ENCODE peak calls at places on chromosomes 7 and 10, in ten cellular contexts. Y is CD8-positive, alpha-beta T cell; S is HAP-1; R is transverse colon; F is SJCRH30; N is small intestine; V is body of pancreas; T is HCT116; H is gastrocnemius medialis; D is AG04450. O is an unnamed sample.

GRCh38 chr7:38748056-38748610 is 117.0 kb upstream of the AMPH start:
- DNase-seq in Y (no peak), S (no peak), R (no peak), F (no peak), N (no peak), V (no peak), T (no peak), H (no peak), D (no peak), O (no peak)

GRCh38 chr10:112087953-112088352 is 95.6 kb downstream of the GPAM start:
- DNase-seq in Y (no peak), S (no peak), R (no peak), F (no peak), N (no peak), V (no peak), T (no peak), H (no peak), D (no peak), O (no peak)

GRCh38 chr10:97356318-97356914 is 21.9 kb upstream of the FRAT2 start:
- DNase-seq in Y (peak; percentile 9), S (no peak), R (no peak), F (peak; percentile 42), N (no peak), V (no peak), T (no peak), H (no peak), D (no peak), O (no peak)

GRCh38 chr7:123594813-123595241 is 6.8 kb upstream of the ASB15 start:
- DNase-seq in Y (no peak), S (peak; percentile 29), R (peak; percentile 26), F (peak; percentile 20), N (peak; percentile 18), V (no peak), T (no peak), H (no peak), D (no peak), O (peak; percentile 74)

GRCh38 chr10:12299222-12299973 is 49.9 kb upstream of the CAMK1D start:
- DNase-seq in Y (no peak), S (no peak), R (no peak), F (no peak), N (no peak), V (peak; percentile 78), T (no peak), H (no peak), D (no peak), O (no peak)

GRCh38 chr10:85557077-85557476 is 809.5 kb downstream of the GRID1 start:
- DNase-seq in Y (no peak), S (no peak), R (no peak), F (no peak), N (no peak), V (no peak), T (no peak), H (no peak), D (no peak), O (no peak)

GRCh38 chr10:29820890-29821398 is 186.2 kb upstream of the SVIL start:
- DNase-seq in Y (no peak), S (no peak), R (peak; percentile 31), F (peak; percentile 59), N (no peak), V (no peak), T (no peak), H (peak; percentile 80), D (no peak), O (no peak)

GRCh38 chr7:157900011-157900410 is 563.2 kb downstream of the DNAJB6 start:
- DNase-seq in Y (no peak), S (no peak), R (no peak), F (no peak), N (no peak), V (no peak), T (no peak), H (no peak), D (no peak), O (no peak)

GRCh38 chr7:148746139-148746538 is 47.4 kb downstream of the CUL1 start:
- DNase-seq in Y (no peak), S (no peak), R (no peak), F (no peak), N (no peak), V (no peak), T (no peak), H (peak; percentile 51), D (no peak), O (no peak)

GRCh38 chr10:99938563-99938962 is 71.2 kb downstream of the DNMBP start:
- DNase-seq in Y (no peak), S (no peak), R (no peak), F (no peak), N (peak; percentile 81), V (no peak), T (no peak), H (no peak), D (no peak), O (no peak)

GRCh38 chr7:90211391-90212148 is at the start of gene STEAP2:
- DNase-seq in Y (no peak), S (peak; percentile 91), R (peak; percentile 89), F (peak; percentile 64), N (peak; percentile 90), V (peak; percentile 93), T (peak; percentile 82), H (peak; percentile 55), D (peak; percentile 73), O (peak; percentile 95)

GRCh38 chr10:62582804-62583208 is 208.6 kb downstream of the ZNF365 start:
- DNase-seq in Y (no peak), S (no peak), R (peak; percentile 42), F (peak; percentile 64), N (no peak), V (peak; percentile 17), T (no peak), H (peak; percentile 76), D (peak; percentile 86), O (peak; percentile 30)

GRCh38 chr7:116828281-116828680 is 34.1 kb upstream of the CAPZA2 start:
- DNase-seq in Y (no peak), S (no peak), R (no peak), F (no peak), N (no peak), V (no peak), T (no peak), H (no peak), D (no peak), O (no peak)

GRCh38 chr7:69598487-69599148 is 343 bp downstream of the AUTS2 start:
- DNase-seq in Y (no peak), S (no peak), R (no peak), F (peak; percentile 71), N (no peak), V (no peak), T (no peak), H (no peak), D (no peak), O (no peak)

GRCh38 chr10:25082276-25083204 is 66.1 kb downstream of the THNSL1 start:
- DNase-seq in Y (no peak), S (peak; percentile 99), R (no peak), F (no peak), N (no peak), V (no peak), T (no peak), H (no peak), D (no peak), O (no peak)

GRCh38 chr7:35988105-35988504 is 164.9 kb upstream of the EEPD1 start:
- DNase-seq in Y (no peak), S (no peak), R (no peak), F (no peak), N (no peak), V (peak; percentile 70), T (no peak), H (no peak), D (no peak), O (no peak)
- H3K27me3 ChIP-seq in Y (no peaks in the 10 kb centered on the region), S (no peaks in the 10 kb centered on the region), R (no peaks in the 10 kb centered on the region), F (peaks cover 12% of the 10 kb centered on the region), N (no peaks in the 10 kb centered on the region), V (no peaks in the 10 kb centered on the region), T (no peaks in the 10 kb centered on the region), H (no peaks in the 10 kb centered on the region), D (no peaks in the 10 kb centered on the region), O (no peaks in the 10 kb centered on the region)

DNA sequence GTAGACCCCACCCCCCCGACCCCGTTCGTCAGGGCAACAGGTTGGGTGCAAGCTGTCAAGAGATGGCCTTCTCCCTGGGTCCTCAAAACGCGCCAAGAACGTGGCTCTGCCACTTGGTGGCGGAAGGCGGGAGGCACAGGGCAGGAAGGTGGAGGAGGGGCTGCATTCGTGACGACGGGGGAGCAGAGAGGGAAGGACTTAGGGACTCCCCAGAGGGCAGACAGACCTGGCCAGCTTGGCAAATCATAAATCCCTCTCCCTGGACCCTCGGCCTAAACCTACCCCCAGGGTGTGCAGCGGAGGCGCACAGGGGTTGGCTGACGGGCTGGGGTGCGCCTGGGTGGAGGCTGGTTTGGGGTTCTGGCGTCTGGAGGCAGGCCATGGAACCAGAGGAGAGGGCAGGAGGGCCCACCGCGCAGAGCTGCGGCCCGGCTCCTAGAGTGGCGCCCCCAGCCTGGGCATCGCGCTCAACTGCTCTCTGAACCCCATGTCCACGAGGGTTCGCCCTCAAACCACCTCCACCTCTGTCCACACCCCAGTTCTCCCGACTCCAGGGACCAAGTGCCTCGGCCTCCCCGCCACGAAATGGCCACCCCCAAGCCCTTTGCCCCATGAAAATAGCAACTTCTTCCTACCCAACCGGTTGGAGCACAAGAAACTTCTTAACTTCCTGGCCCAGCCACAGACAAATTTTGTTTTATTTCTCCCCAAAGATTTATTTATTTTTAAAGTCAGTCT is 10.8 kb upstream of the GATA3 start:
- DNase-seq in Y (no peak), S (no peak), R (no peak), F (no peak), N (no peak), V (no peak), T (no peak), H (no peak), D (no peak), O (peak; percentile 33)
- H3K27me3 ChIP-seq in Y (peaks cover 86% of the 10 kb centered on the region), S (peaks cover 16% of the 10 kb centered on the region), R (peaks cover 100% of the 10 kb centered on the region), F (no peaks in the 10 kb centered on the region), N (peaks cover 5% of the 10 kb centered on the region), V (peaks cover 5% of the 10 kb centered on the region), T (peaks cover 65% of the 10 kb centered on the region), H (peaks cover 100% of the 10 kb centered on the region), D (peaks cover 98% of the 10 kb centered on the region), O (peaks cover 100% of the 10 kb centered on the region)

DNA sequence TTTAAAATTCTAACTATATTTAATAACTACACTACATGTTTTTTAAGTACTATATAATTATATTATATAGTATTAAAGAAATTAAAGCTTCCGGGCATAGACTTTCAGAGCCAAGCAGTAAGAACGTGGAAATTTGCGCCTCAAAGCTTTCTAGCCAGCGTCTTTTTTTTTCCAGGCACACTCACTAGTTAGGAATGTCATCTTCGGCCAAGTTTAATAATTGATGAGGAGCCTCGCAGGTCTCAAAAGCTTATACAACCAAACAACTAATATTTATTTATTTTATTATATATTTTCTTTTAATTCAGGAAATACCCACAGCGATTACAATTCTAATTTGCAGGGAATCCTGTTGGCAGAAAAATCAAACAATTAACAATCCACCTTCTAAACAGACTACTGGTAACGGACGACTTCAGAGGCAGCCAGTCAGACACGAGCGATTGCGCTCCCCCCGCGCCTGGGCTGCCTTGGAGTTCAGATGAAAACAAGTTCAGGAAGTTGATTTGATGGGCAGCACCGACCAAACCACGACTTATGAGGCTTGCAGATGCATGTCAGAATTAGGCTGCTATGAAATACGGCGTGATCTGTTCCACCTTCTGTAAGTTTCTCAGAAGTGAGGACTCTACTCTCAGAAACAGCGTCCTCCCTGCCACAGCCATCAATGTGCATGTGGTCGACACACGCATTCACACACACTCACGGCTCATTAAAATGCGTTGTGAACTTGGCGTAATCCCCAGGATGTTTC is 431.8 kb upstream of the MGMT start:
- DNase-seq in Y (peak; percentile 50), S (no peak), R (peak; percentile 19), F (no peak), N (peak; percentile 30), V (no peak), T (no peak), H (no peak), D (no peak), O (no peak)
- H3K27me3 ChIP-seq in Y (no peaks in the 10 kb centered on the region), S (peaks cover 36% of the 10 kb centered on the region), R (peaks cover 66% of the 10 kb centered on the region), F (no peaks in the 10 kb centered on the region), N (no peaks in the 10 kb centered on the region), V (no peaks in the 10 kb centered on the region), T (no peaks in the 10 kb centered on the region), H (peaks cover 13% of the 10 kb centered on the region), D (no peaks in the 10 kb centered on the region), O (peaks cover 19% of the 10 kb centered on the region)

GRCh38 chr7:30950197-30950596 is 13.6 kb upstream of the GHRHR start:
- DNase-seq in Y (no peak), S (no peak), R (no peak), F (no peak), N (no peak), V (no peak), T (no peak), H (no peak), D (no peak), O (no peak)
- H3K27me3 ChIP-seq in Y (no peaks in the 10 kb centered on the region), S (peaks cover 7% of the 10 kb centered on the region), R (no peaks in the 10 kb centered on the region), F (peaks cover 2% of the 10 kb centered on the region), N (no peaks in the 10 kb centered on the region), V (no peaks in the 10 kb centered on the region), T (no peaks in the 10 kb centered on the region), H (no peaks in the 10 kb centered on the region), D (peaks cover 12% of the 10 kb centered on the region), O (no peaks in the 10 kb centered on the region)